ENCODE peak calls at places on chromosomes 6 and 20, in seven cellular contexts. C, Y, G, Q, S, H and X are unnamed samples.

GRCh38 chr20:31596831-31597482 is 8.1 kb upstream of the ID1 start:
- DNase-seq in C (peak), Y (no peak), G (no peak), Q (no peak), S (no peak), H (no peak), X (no peak)

GRCh38 chr6:121187200-121187832 is 147.0 kb downstream of the TBC1D32 start:
- DNase-seq in C (no peak), Y (no peak), G (no peak), Q (no peak), S (no peak), H (no peak), X (no peak)

GRCh38 chr6:20686142-20686541 is 151.9 kb downstream of the CDKAL1 start:
- DNase-seq in C (no peak), Y (no peak), G (no peak), Q (no peak), S (no peak), H (peak), X (no peak)

GRCh38 chr6:41936073-41936837 is 5.4 kb downstream of the CCND3 start:
- DNase-seq in C (peak), Y (peak), G (peak), Q (peak), S (peak), H (peak), X (peak)

GRCh38 chr6:42315991-42316378 is 98.3 kb upstream of the MRPS10 start:
- DNase-seq in C (peak), Y (no peak), G (peak), Q (peak), S (peak), H (no peak), X (no peak)

GRCh38 chr6:121726596-121726995 is 291.1 kb downstream of the GJA1 start:
- DNase-seq in C (no peak), Y (no peak), G (no peak), Q (no peak), S (no peak), H (no peak), X (no peak)

GRCh38 chr20:32158943-32159660 is 48.4 kb downstream of the PLAGL2 start:
- DNase-seq in C (no peak), Y (no peak), G (no peak), Q (no peak), S (no peak), H (no peak), X (no peak)

GRCh38 chr6:152595507-152595906 is 41.7 kb downstream of the SYNE1 start:
- DNase-seq in C (peak), Y (no peak), G (no peak), Q (no peak), S (no peak), H (no peak), X (no peak)

GRCh38 chr20:39042279-39043150 is 80.4 kb downstream of the DHX35 start:
- DNase-seq in C (no peak), Y (no peak), G (no peak), Q (no peak), S (no peak), H (no peak), X (no peak)

GRCh38 chr20:34579936-34580587 is 21.5 kb downstream of the MAP1LC3A start:
- DNase-seq in C (peak), Y (no peak), G (no peak), Q (no peak), S (no peak), H (no peak), X (peak)

GRCh38 chr20:46243707-46244628 is 64.3 kb downstream of the CDH22 start:
- DNase-seq in C (peak), Y (no peak), G (no peak), Q (no peak), S (no peak), H (no peak), X (no peak)

GRCh38 chr6:168778201-168778600 is 337.2 kb downstream of the SMOC2 start:
- DNase-seq in C (no peak), Y (no peak), G (no peak), Q (no peak), S (no peak), H (no peak), X (no peak)

GRCh38 chr6:77425216-77425615 is 38.1 kb downstream of the HTR1B start:
- DNase-seq in C (peak), Y (no peak), G (no peak), Q (no peak), S (no peak), H (no peak), X (no peak)

GRCh38 chr6:10343320-10343719 is 71.6 kb downstream of the TFAP2A start:
- DNase-seq in C (no peak), Y (no peak), G (no peak), Q (no peak), S (no peak), H (no peak), X (no peak)

GRCh38 chr6:38739532-38739931 is 24.4 kb downstream of the DNAH8 start:
- DNase-seq in C (no peak), Y (no peak), G (no peak), Q (no peak), S (no peak), H (no peak), X (no peak)

GRCh38 chr6:16243055-16243454 is 4.7 kb downstream of the GMPR start:
- DNase-seq in C (peak), Y (no peak), G (no peak), Q (no peak), S (no peak), H (no peak), X (no peak)

GRCh38 chr20:50418890-50419642 is 91.1 kb upstream of the PTPN1 start:
- DNase-seq in C (no peak), Y (peak), G (no peak), Q (no peak), S (no peak), H (no peak), X (no peak)